ENCODE peak calls at places on chromosomes 16 and 17, in four cellular contexts. L, G, X and N are unnamed samples.

GRCh38 chr17:7747586-7747985 is 30.0 kb downstream of the DNAH2 start:
- DNase-seq in X (peak), L (no peak), G (peak), N (no peak)

GRCh38 chr16:1407749-1408148 is 6.8 kb downstream of the UNKL start:
- DNase-seq in G (peak), X (no peak), L (peak), N (no peak)

GRCh38 chr17:17750881-17751280 is 69.6 kb downstream of the RAI1 start:
- DNase-seq in G (no peak), L (no peak), X (no peak), N (no peak)

GRCh38 chr17:76688165-76688622 is 22.6 kb downstream of the MXRA7 start:
- DNase-seq in L (no peak), G (no peak), X (peak), N (no peak)

GRCh38 chr17:7988750-7989178 is 13.7 kb upstream of the GUCY2D start:
- DNase-seq in X (peak), G (peak), L (no peak), N (peak)

GRCh38 chr17:57461082-57461481 is 204.8 kb downstream of the MSI2 start:
- DNase-seq in L (no peak), G (peak), X (peak), N (no peak)

GRCh38 chr16:55367796-55368195 is 43.8 kb downstream of the IRX6 start:
- DNase-seq in X (peak), G (no peak), L (no peak), N (no peak)

GRCh38 chr17:17757944-17758343 is 76.7 kb downstream of the RAI1 start:
- DNase-seq in X (no peak), G (no peak), L (no peak), N (peak)

GRCh38 chr17:32859857-32860525 is 16.9 kb downstream of the MYO1D start:
- DNase-seq in L (no peak), G (no peak), X (no peak), N (no peak)

GRCh38 chr16:15833551-15833950 is 23.3 kb downstream of the MYH11 start:
- DNase-seq in X (no peak), G (no peak), L (no peak), N (no peak)

GRCh38 chr17:51850206-51850605 is 308.3 kb downstream of the CA10 start:
- DNase-seq in L (no peak), X (no peak), G (no peak), N (no peak)

GRCh38 chr16:50228364-50228868 is 37.9 kb upstream of the ADCY7 start:
- DNase-seq in X (no peak), L (no peak), G (no peak), N (no peak)

GRCh38 chr16:70648606-70649005 is 2.2 kb downstream of the IL34 start:
- DNase-seq in G (no peak), L (no peak), X (no peak), N (no peak)

GRCh38 chr17:64061157-64061898 is 40.9 kb upstream of the ICAM2 start:
- DNase-seq in X (no peak), L (no peak), G (peak), N (no peak)

GRCh38 chr17:47276868-47277267 is 23.2 kb downstream of the ITGB3 start:
- DNase-seq in L (no peak), X (peak), G (peak), N (no peak)

GRCh38 chr17:82230627-82231311 is 1.9 kb downstream of the SLC16A3 start:
- DNase-seq in X (peak), L (peak), G (peak), N (no peak)

GRCh38 chr17:1779571-1780074 is 17.8 kb downstream of the SERPINF1 start:
- DNase-seq in G (peak), L (no peak), X (peak), N (no peak)

GRCh38 chr17:49016775-49017463 is 19.7 kb downstream of the IGF2BP1 start:
- DNase-seq in G (peak), L (no peak), X (peak), N (peak)

GRCh38 chr17:27491713-27492190 is 35.5 kb downstream of the KSR1 start:
- DNase-seq in X (no peak), G (no peak), L (no peak), N (no peak)

GRCh38 chr16:68490358-68490757 is 42.0 kb upstream of the SMPD3 start:
- DNase-seq in G (no peak), X (no peak), L (no peak), N (no peak)

GRCh38 chr16:80171746-80172145 is 369.0 kb upstream of the DYNLRB2 start:
- DNase-seq in G (no peak), X (no peak), L (no peak), N (no peak)

GRCh38 chr17:68783861-68784260 is 171.3 kb downstream of the ABCA8 start:
- DNase-seq in L (no peak), G (no peak), X (no peak), N (no peak)

GRCh38 chr16:52435573-52435972 is 111.4 kb downstream of the TOX3 start:
- DNase-seq in G (no peak), X (no peak), L (no peak), N (peak)

GRCh38 chr16:29698484-29699323 is 19.7 kb downstream of the QPRT start:
- DNase-seq in G (no peak), L (no peak), X (no peak), N (no peak)

GRCh38 chr17:56751145-56751743 is 82.5 kb downstream of the C17orf67 start:
- DNase-seq in G (no peak), L (no peak), X (peak), N (no peak)

GRCh38 chr16:30924086-30924714 is 828 bp downstream of the FBXL19 start:
- DNase-seq in G (no peak), L (no peak), X (no peak), N (no peak)

GRCh38 chr17:73533127-73533526 is 111.1 kb downstream of the SDK2 start:
- DNase-seq in G (no peak), X (no peak), L (peak), N (no peak)

GRCh38 chr17:68401288-68401687 is 56.0 kb downstream of the WIPI1 start:
- DNase-seq in L (no peak), G (no peak), X (no peak), N (no peak)

GRCh38 chr17:75697651-75698291 is 23.5 kb upstream of the ITGB4 start:
- DNase-seq in L (peak), G (no peak), X (no peak), N (no peak)

GRCh38 chr16:11139624-11140375 is 116.2 kb downstream of the SOCS1 start:
- DNase-seq in L (no peak), X (no peak), G (no peak), N (no peak)

GRCh38 chr16:14485131-14485551 is 144.9 kb downstream of the PARN start:
- DNase-seq in L (no peak), X (peak), G (peak), N (no peak)

GRCh38 chr17:6061290-6061689 is 8.9 kb upstream of the WSCD1 start:
- DNase-seq in G (peak), L (no peak), X (peak), N (no peak)

GRCh38 chr16:30934827-30935557 is 11.6 kb downstream of the FBXL19 start:
- DNase-seq in L (peak), X (peak), G (peak), N (no peak)

GRCh38 chr17:4499431-4500187 is 928 bp downstream of the SPNS2 start:
- DNase-seq in G (no peak), L (peak), X (no peak), N (no peak)